ENCODE peak calls at places on chromosomes 5 and 9, in six cellular contexts. B is neuronal stem cell, G is colonic mucosa, D is mammary epithelial cell, H is mesendoderm, Y is SK-N-MC. N is an unnamed sample.

GRCh38 chr5:59592101-59592500 is 301.4 kb downstream of the PDE4D start:
- DNase-seq in B (no peak), G (peak), D (peak), H (no peak), Y (no peak), N (no peak)

GRCh38 chr9:1495684-1496083 is 445.5 kb downstream of the DMRT2 start:
- DNase-seq in B (no peak), G (no peak), D (no peak), H (no peak), Y (no peak), N (no peak)

GRCh38 chr9:124282442-124283231 is 24.9 kb downstream of the NEK6 start:
- DNase-seq in B (no peak), G (peak), D (no peak), H (no peak), Y (no peak), N (peak)

GRCh38 chr9:83706703-83707517 is 848 bp downstream of the UBQLN1 start:
- DNase-seq in B (peak), G (peak), D (peak), H (peak), Y (no peak), N (peak)

GRCh38 chr5:74067748-74068541 is 441.9 kb downstream of the ARHGEF28 start:
- DNase-seq in B (no peak), G (no peak), D (peak), H (no peak), Y (no peak), N (no peak)

GRCh38 chr9:84325347-84325982 is 15.1 kb downstream of the SLC28A3 start:
- DNase-seq in B (no peak), G (no peak), D (peak), H (peak), Y (no peak), N (no peak)

GRCh38 chr9:97900738-97901565 is 21.3 kb downstream of the TRMO start:
- DNase-seq in B (peak), G (no peak), D (peak), H (peak), Y (no peak), N (no peak)

GRCh38 chr5:79261907-79262306 is 26.0 kb downstream of the JMY start:
- DNase-seq in B (no peak), G (no peak), D (no peak), H (no peak), Y (no peak), N (no peak)

GRCh38 chr9:27534131-27534530 is 4.5 kb upstream of the MOB3B start:
- DNase-seq in B (no peak), G (no peak), D (no peak), H (no peak), Y (no peak), N (no peak)

GRCh38 chr5:176619203-176619568 is 9.2 kb upstream of the GPRIN1 start:
- DNase-seq in B (peak), G (peak), D (peak), H (peak), Y (peak), N (peak)

GRCh38 chr5:142851731-142852130 is 81.6 kb downstream of the ARHGAP26 start:
- DNase-seq in B (no peak), G (no peak), D (no peak), H (no peak), Y (no peak), N (no peak)

GRCh38 chr5:117982691-117983090 is 1005.7 kb downstream of the DTWD2 start:
- DNase-seq in B (no peak), G (no peak), D (no peak), H (peak), Y (no peak), N (no peak)

GRCh38 chr5:83518676-83519075 is 47.1 kb downstream of the VCAN start:
- DNase-seq in B (no peak), G (no peak), D (no peak), H (no peak), Y (no peak), N (no peak)

GRCh38 chr5:113807384-113808053 is 294.0 kb downstream of the YTHDC2 start:
- DNase-seq in B (no peak), G (peak), D (no peak), H (no peak), Y (no peak), N (no peak)

DNA sequence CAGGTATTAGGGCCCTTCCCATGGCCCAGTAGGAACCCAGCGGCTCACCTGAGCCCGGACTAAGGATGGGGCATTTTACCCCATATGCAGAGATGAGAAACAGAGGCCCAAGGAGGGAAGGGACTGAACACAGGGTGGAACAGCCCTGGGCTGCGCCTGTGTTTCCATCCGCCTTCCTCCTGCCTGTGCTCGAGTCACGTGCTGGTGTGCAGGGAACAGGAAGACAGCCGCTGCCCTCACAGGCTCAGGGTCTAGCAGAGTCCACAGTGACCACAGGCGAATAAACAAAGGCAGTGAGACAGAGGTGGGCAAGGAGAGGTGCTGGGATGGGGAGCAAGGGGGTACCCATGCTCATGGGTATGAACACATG is 129.4 kb downstream of the C9orf50 start:
- DNase-seq in B (no peak), G (no peak), D (no peak), H (no peak), Y (no peak), N (peak)
- H3K4me3 ChIP-seq in B (no peak), G (no peak), D (no peak), H (no peak), Y (no peak), N (peak)

DNA sequence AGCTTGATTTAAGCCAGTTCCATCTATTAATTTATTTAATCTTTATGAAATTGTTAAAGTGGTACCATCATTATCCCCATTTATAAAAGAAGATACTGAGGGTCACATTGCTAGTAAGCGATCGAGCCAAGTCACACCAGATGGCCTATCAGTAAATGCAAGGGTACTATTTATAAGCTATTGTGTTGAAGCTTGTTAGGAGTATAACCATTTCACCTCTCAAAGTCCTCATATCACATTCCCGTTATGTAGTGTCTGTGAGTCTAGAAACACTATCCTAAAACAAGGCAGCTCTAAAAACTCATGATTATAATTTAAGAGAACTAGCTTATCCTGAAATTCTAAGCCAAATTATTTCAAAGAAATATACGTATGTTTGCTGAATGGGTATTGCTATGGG is 1161.8 kb downstream of the EFNA5 start:
- DNase-seq in B (no peak), G (no peak), D (no peak), H (no peak), Y (no peak), N (no peak)
- H3K27ac ChIP-seq in B (no peak), G (no peak), D (no peak), H (no peak), Y (no peak), N (no peak)

DNA sequence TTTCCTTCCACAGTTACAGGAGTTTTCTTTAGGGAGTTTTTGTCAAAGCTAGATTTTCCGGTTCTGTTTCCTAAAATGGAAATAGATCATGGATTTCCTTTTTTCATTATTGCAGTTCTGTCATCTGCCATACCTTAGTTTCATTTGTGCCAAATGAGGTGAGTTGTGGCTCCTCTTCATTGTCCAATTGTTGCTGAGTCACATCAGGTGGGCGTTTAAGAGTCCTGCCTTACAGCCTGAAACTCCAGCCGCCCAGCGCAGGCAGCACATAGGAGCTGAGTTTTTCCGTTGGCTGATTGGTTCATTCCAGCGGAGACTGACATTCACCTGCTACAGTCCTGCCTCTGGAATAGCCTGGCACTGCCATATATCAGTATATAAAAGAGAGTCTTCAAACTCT is 14.1 kb downstream of the SLC25A25 start:
- DNase-seq in B (no peak), G (no peak), D (peak), H (peak), Y (no peak), N (no peak)
- H3K9ac ChIP-seq in B (no peak), G (no peak), D (peak), H (no peak), Y (no peak), N (no peak)

GRCh38 chr5:159913481-159913880 is 2.8 kb upstream of the ADRA1B start:
- DNase-seq in B (no peak), G (no peak), D (no peak), H (no peak), Y (no peak), N (no peak)

GRCh38 chr5:159913048-159913447 is 3.2 kb upstream of the ADRA1B start:
- DNase-seq in B (no peak), G (no peak), D (peak), H (no peak), Y (no peak), N (no peak)

GRCh38 chr5:159917919-159918487 is 1.7 kb downstream of the ADRA1B start:
- DNase-seq in B (no peak), G (no peak), D (no peak), H (no peak), Y (no peak), N (no peak)

GRCh38 chr5:159915913-159916840 is at the start of gene ADRA1B:
- DNase-seq in B (peak), G (peak), D (peak), H (peak), Y (no peak), N (peak)

GRCh38 chr5:159916841-159917761 is 819 bp downstream of the ADRA1B start:
- DNase-seq in B (no peak), G (no peak), D (no peak), H (no peak), Y (no peak), N (no peak)
- H3K4me3 ChIP-seq in B (no peak), G (peak), D (peak), H (no peak), Y (no peak), N (peak)

DNA sequence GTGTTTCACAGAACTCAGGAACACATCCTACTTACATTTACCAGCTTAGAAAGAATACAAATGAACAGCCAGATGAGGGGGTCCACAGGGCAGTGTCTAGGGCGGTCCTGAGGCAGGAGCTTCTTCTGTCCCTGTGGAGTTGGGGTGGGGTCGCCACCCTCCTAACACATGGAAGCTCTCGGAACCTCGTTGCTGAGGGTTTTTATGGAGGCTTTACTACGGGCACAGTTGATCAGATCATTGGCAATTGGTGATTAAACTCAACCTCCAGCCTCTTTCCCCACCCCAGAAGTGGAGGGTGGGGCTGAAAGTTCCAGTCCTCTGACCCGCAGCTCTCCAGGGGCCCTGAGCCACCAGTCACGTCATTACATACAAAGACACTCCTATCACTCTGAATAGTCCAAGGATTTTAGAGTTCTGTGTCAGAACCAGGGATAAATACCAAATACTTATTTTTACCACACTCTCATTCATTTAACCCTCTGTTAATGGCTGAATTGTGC is 156.9 kb downstream of the COL23A1 start:
- DNase-seq in B (no peak), G (no peak), D (no peak), H (no peak), Y (no peak), N (no peak)
- H3K27ac ChIP-seq in B (no peak), G (no peak), D (no peak), H (no peak), Y (no peak), N (peak)

DNA sequence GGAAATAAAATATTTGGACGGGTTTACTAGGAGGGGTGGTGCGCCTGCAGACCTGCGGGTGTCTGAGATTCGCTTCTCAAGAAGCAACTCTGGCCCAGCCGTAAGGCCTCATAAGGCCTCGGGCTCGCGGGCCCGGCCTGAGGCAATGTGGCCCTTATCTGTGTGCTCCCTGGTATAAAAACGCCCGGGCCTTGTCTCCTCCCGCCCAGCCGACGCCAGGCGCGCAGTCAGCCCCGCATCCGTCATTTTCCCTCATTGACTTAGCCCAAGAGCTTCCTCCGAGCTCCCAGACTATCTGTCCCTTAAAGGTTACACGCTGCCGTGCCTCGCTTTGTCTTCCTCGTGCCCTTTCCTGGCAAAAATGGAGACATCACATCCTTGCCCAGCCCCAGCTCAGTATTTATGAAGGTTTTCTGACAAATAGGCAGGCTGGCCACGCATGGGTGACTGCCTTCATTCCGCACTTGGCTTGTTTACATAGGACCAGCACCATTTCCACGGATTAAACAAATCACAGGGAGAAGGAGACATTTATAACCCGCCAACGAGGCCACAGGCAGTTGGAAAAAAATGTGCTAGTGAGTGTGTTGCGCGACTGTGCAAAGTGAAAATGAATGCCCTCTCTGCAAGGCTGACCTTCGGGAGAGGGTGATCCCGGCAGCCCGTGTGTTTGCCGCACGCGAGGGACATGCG is 74.5 kb upstream of the TBCA start:
- DNase-seq in B (peak), G (no peak), D (no peak), H (peak), Y (no peak), N (no peak)
- H3K9ac ChIP-seq in B (peak), G (no peak), D (no peak), H (peak), Y (no peak), N (no peak)